ENCODE peak calls at places on chromosome 7, in four cellular contexts. O, N, W and Z are unnamed samples.
A peak's percentile ranks its signal among the peaks of the same experiment; 100 is the strongest.

GRCh38 chr7:71198887-71199286 is 66.9 kb downstream of the GALNT17 start:
- DNase-seq in O (no peak), N (no peak), W (no peak), Z (no peak)

GRCh38 chr7:52555805-52556204 is 479.6 kb upstream of the POM121L12 start:
- DNase-seq in N (no peak), O (no peak), W (no peak), Z (no peak)

GRCh38 chr7:55158541-55158940 is 139.7 kb downstream of the EGFR start:
- DNase-seq in O (no peak), W (peak; percentile 64), N (no peak), Z (no peak)

GRCh38 chr7:151272410-151272809 is 23.9 kb upstream of the SMARCD3 start:
- DNase-seq in W (no peak), N (no peak), O (no peak), Z (no peak)

GRCh38 chr7:151894131-151895007 is 17.5 kb upstream of the PRKAG2 start:
- DNase-seq in O (no peak), N (no peak), W (no peak), Z (no peak)

GRCh38 chr7:132131196-132131595 is 445.1 kb downstream of the PLXNA4 start:
- DNase-seq in W (peak; percentile 78), O (no peak), N (no peak), Z (no peak)

GRCh38 chr7:106332186-106332585 is 47.4 kb upstream of the NAMPT start:
- DNase-seq in O (no peak), W (no peak), N (no peak), Z (no peak)

GRCh38 chr7:21948364-21948763 is 2.7 kb upstream of the CDCA7L start:
- DNase-seq in W (no peak), N (no peak), O (no peak), Z (no peak)

GRCh38 chr7:101273126-101273525 is 28.2 kb upstream of the FIS1 start:
- DNase-seq in O (no peak), W (no peak), N (no peak), Z (no peak)